ENCODE peak calls at places on chromosome 3, in five cellular contexts. E is GM03348, K is AML-193, S is EL, D is body of pancreas. T is an unnamed sample.

GRCh38 chr3:63746211-63746610 is 72.9 kb upstream of the C3orf49 start:
- DNase-seq in S (no peak), K (no peak), E (no peak), D (no peak), T (no peak)

GRCh38 chr3:197444793-197445403 is 110.9 kb downstream of the BDH1 start:
- DNase-seq in E (no peak), S (no peak), D (no peak), K (no peak), T (no peak)

GRCh38 chr3:55362206-55362960 is 124.7 kb downstream of the WNT5A start:
- DNase-seq in E (no peak), D (no peak), K (no peak), S (peak; percentile 65), T (no peak)

GRCh38 chr3:131960324-131960723 is 74.5 kb downstream of the CPNE4 start:
- DNase-seq in D (no peak), E (no peak), S (peak; percentile 26), K (peak; percentile 10), T (no peak)

GRCh38 chr3:172107403-172107802 is 68.0 kb downstream of the FNDC3B start:
- DNase-seq in E (peak; percentile 24), S (no peak), D (no peak), K (no peak), T (no peak)

GRCh38 chr3:54357307-54357706 is 235.0 kb downstream of the CACNA2D3 start:
- DNase-seq in K (no peak), D (no peak), E (no peak), S (no peak), T (no peak)

GRCh38 chr3:66991478-66991877 is 6.6 kb upstream of the KBTBD8 start:
- DNase-seq in D (no peak), S (peak; percentile 47), E (peak; percentile 4), K (peak; percentile 80), T (no peak)

GRCh38 chr3:72595927-72596610 is 252.2 kb downstream of the SHQ1 start:
- DNase-seq in D (no peak), S (peak; percentile 77), K (no peak), E (no peak), T (no peak)

GRCh38 chr3:143535994-143536784 is 312.1 kb downstream of the SLC9A9 start:
- DNase-seq in S (no peak), E (no peak), D (no peak), K (no peak), T (no peak)

GRCh38 chr3:126952983-126953660 is 29.8 kb upstream of the PLXNA1 start:
- DNase-seq in E (no peak), S (no peak), K (no peak), D (no peak), T (no peak)

GRCh38 chr3:139794469-139795265 is 116.9 kb upstream of the NMNAT3 start:
- DNase-seq in D (no peak), K (no peak), E (no peak), S (no peak), T (no peak)

GRCh38 chr3:59970384-59970783 is 920.6 kb upstream of the CFAP20DC start:
- DNase-seq in S (no peak), E (no peak), D (no peak), K (no peak), T (no peak)

GRCh38 chr3:112405845-112406244 is 72.9 kb downstream of the CD200 start:
- DNase-seq in D (no peak), K (no peak), S (peak; percentile 19), E (no peak), T (no peak)

T was measured in mucosa of gallbladder.